ENCODE peak calls at places on chromosomes 13 and 19, in ten cellular contexts. V is lung microvascular endothelial cell; Q is HFF-Myc; J is H7; L is keratinocyte; C is A549; Y is left cardiac atrium; B is stimulated activated CD4-positive, alpha-beta T cell treated with anti-CD3 and anti-CD28 coated beads, Interleukin-4, amount 100 ng/mL, for 24 hours; N is colonic mucosa; X is breast epithelium. H is an unnamed sample.

GRCh38 chr19:3760871-3761361 is 576 bp downstream of the APBA3 start:
- DNase-seq in L (no peak), X (no peak), B (no peak), Q (no peak), Y (no peak), J (peak), V (peak), C (no peak), N (peak), H (no peak)

GRCh38 chr13:73991884-73992283 is 142.3 kb downstream of the KLF12 start:
- DNase-seq in V (no peak), L (no peak), N (no peak), C (no peak), X (no peak), Q (no peak), B (no peak), J (no peak), Y (no peak), H (no peak)

GRCh38 chr19:6970478-6970877 is 50.8 kb downstream of the MBD3L2B start:
- DNase-seq in Q (no peak), J (no peak), V (no peak), C (no peak), Y (no peak), L (no peak), X (no peak), B (peak), N (no peak), H (no peak)

GRCh38 chr13:99323488-99323887 is 16.3 kb upstream of the GPR183 start:
- DNase-seq in L (no peak), J (no peak), N (no peak), C (no peak), Y (no peak), Q (no peak), B (no peak), V (no peak), X (no peak), H (no peak)

GRCh38 chr13:110116072-110116487 is 190.9 kb downstream of the COL4A1 start:
- DNase-seq in X (no peak), Y (peak), J (peak), V (peak), L (no peak), B (peak), C (peak), Q (no peak), N (peak), H (no peak)

GRCh38 chr19:12838182-12838890 is at the start of gene MAST1:
- DNase-seq in L (no peak), J (peak), Y (peak), Q (no peak), V (peak), N (peak), X (no peak), B (peak), C (no peak), H (no peak)

GRCh38 chr19:46383171-46383815 is 30.1 kb downstream of the CCDC8 start:
- DNase-seq in N (no peak), L (no peak), J (no peak), X (no peak), B (no peak), Q (no peak), Y (no peak), V (no peak), C (no peak), H (no peak)

GRCh38 chr13:23674795-23675640 is 104.8 kb downstream of the TNFRSF19 start:
- DNase-seq in N (no peak), Q (no peak), L (peak), X (no peak), C (peak), B (no peak), J (no peak), V (no peak), Y (no peak), H (peak)

GRCh38 chr19:10510301-10510802 is 6.9 kb downstream of the S1PR5 start:
- DNase-seq in V (no peak), J (peak), B (peak), Q (no peak), N (no peak), Y (no peak), L (no peak), C (peak), X (no peak), H (peak)

GRCh38 chr19:55305491-55305890 is 19.6 kb downstream of the TMEM150B start:
- DNase-seq in N (peak), X (no peak), Q (no peak), V (peak), Y (no peak), J (peak), C (peak), B (peak), L (no peak), H (peak)

GRCh38 chr19:17835182-17836006 is 12.4 kb downstream of the JAK3 start:
- DNase-seq in L (no peak), J (no peak), N (no peak), Y (no peak), Q (no peak), C (no peak), B (no peak), X (no peak), V (no peak), H (no peak)

GRCh38 chr13:98977568-98978270 is at the start of gene DOCK9:
- DNase-seq in J (peak), Q (no peak), L (no peak), Y (peak), B (no peak), C (no peak), X (no peak), N (peak), V (peak), H (peak)

GRCh38 chr19:15902254-15902653 is 4.4 kb upstream of the CYP4F2 start:
- DNase-seq in L (no peak), J (no peak), B (no peak), Q (no peak), X (no peak), N (no peak), C (no peak), Y (no peak), V (no peak), H (no peak)

GRCh38 chr13:47166341-47166740 is 269.5 kb upstream of the HTR2A start:
- DNase-seq in J (no peak), L (no peak), V (no peak), Y (no peak), X (no peak), B (no peak), N (no peak), Q (no peak), C (no peak), H (no peak)

GRCh38 chr13:101916108-101916757 is 463.8 kb downstream of the ITGBL1 start:
- DNase-seq in C (peak), J (peak), Y (peak), N (no peak), X (no peak), Q (no peak), V (peak), L (no peak), B (no peak), H (no peak)

GRCh38 chr19:38266981-38267597 is 2.7 kb downstream of the SPINT2 start:
- DNase-seq in Y (no peak), L (no peak), X (peak), Q (no peak), V (peak), N (peak), B (no peak), J (no peak), C (peak), H (peak)

GRCh38 chr19:1266116-1266817 is 2.9 kb upstream of the CIRBP start:
- DNase-seq in N (peak), Y (peak), V (peak), L (no peak), J (peak), Q (peak), C (peak), X (no peak), B (peak), H (peak)

GRCh38 chr19:19420570-19421301 is 15.3 kb downstream of the GATAD2A start:
- DNase-seq in X (no peak), Q (no peak), B (peak), V (peak), C (no peak), Y (no peak), L (no peak), N (no peak), J (no peak), H (no peak)

GRCh38 chr19:31334849-31335624 is 14.2 kb downstream of the TSHZ3 start:
- DNase-seq in Y (no peak), X (no peak), L (no peak), J (no peak), C (no peak), V (no peak), N (no peak), B (no peak), Q (no peak), H (no peak)

GRCh38 chr13:113089693-113090414 is 15.7 kb upstream of the F7 start:
- DNase-seq in Q (no peak), V (no peak), L (no peak), C (no peak), B (no peak), N (no peak), X (no peak), J (peak), Y (peak), H (no peak)

GRCh38 chr19:5397804-5398692 is 57.2 kb upstream of the ZNRF4 start:
- DNase-seq in J (peak), X (no peak), N (no peak), Y (no peak), C (peak), B (no peak), L (no peak), Q (no peak), V (peak), H (no peak)

H was measured in PC-9.